ENCODE peak calls at places on chromosomes 5 and 9, in eight cellular contexts. D is CD8-positive, alpha-beta memory T cell; I is testis; P is mesendoderm; Z is NB4; A is CD8-positive, alpha-beta T cell; B is heart right ventricle; N is mesenchymal stem cell. F is an unnamed sample.

GRCh38 chr5:87311400-87312279 is 44.0 kb downstream of the RASA1 start:
- DNase-seq in D (no peak), I (no peak), P (no peak), Z (no peak), A (no peak), B (no peak), N (no peak), F (no peak)

GRCh38 chr9:74551266-74551665 is 54.1 kb downstream of the RORB start:
- DNase-seq in D (no peak), I (no peak), P (no peak), Z (no peak), A (no peak), B (no peak), N (no peak), F (no peak)

GRCh38 chr9:121216406-121216805 is 14.7 kb upstream of the RAB14 start:
- DNase-seq in D (no peak), I (no peak), P (no peak), Z (no peak), A (no peak), B (no peak), N (no peak), F (no peak)

GRCh38 chr5:177378884-177379883 is 5.0 kb upstream of the SLC34A1 start:
- DNase-seq in D (no peak), I (no peak), P (no peak), Z (peak), A (no peak), B (no peak), N (peak), F (peak)

GRCh38 chr5:57749396-57749795 is 266.8 kb upstream of the ACTBL2 start:
- DNase-seq in D (no peak), I (no peak), P (no peak), Z (no peak), A (no peak), B (no peak), N (no peak), F (no peak)

GRCh38 chr5:75672616-75673015 is 44.6 kb downstream of the POC5 start:
- DNase-seq in D (no peak), I (no peak), P (no peak), Z (no peak), A (no peak), B (no peak), N (peak), F (no peak)

GRCh38 chr5:31753700-31754461 is 115.0 kb downstream of the PDZD2 start:
- DNase-seq in D (no peak), I (no peak), P (peak), Z (no peak), A (no peak), B (no peak), N (no peak), F (no peak)

GRCh38 chr5:60101561-60101960 is 208.0 kb upstream of the PDE4D start:
- DNase-seq in D (no peak), I (no peak), P (peak), Z (no peak), A (no peak), B (no peak), N (no peak), F (peak)

GRCh38 chr9:78221425-78221824 is 14.4 kb upstream of the CEP78 start:
- DNase-seq in D (no peak), I (no peak), P (no peak), Z (no peak), A (no peak), B (no peak), N (no peak), F (no peak)

GRCh38 chr5:165130656-165131055 is 1625.2 kb downstream of the MAT2B start:
- DNase-seq in D (no peak), I (no peak), P (peak), Z (no peak), A (no peak), B (no peak), N (no peak), F (peak)

GRCh38 chr9:93916358-93916757 is 38.8 kb downstream of the BARX1 start:
- DNase-seq in D (no peak), I (no peak), P (no peak), Z (peak), A (no peak), B (no peak), N (no peak), F (no peak)

GRCh38 chr9:133477461-133477860 is 1.4 kb downstream of the SLC2A6 start:
- DNase-seq in D (no peak), I (no peak), P (no peak), Z (no peak), A (no peak), B (peak), N (no peak), F (no peak)

GRCh38 chr9:272251-273213 is 57.9 kb downstream of the DOCK8 start:
- DNase-seq in D (peak), I (peak), P (no peak), Z (peak), A (peak), B (no peak), N (no peak), F (no peak)

GRCh38 chr5:556909-557441 is 32.7 kb upstream of the SLC9A3 start:
- DNase-seq in D (no peak), I (no peak), P (no peak), Z (no peak), A (no peak), B (no peak), N (no peak), F (no peak)

GRCh38 chr5:80198399-80198798 is 57.4 kb downstream of the SERINC5 start:
- DNase-seq in D (no peak), I (peak), P (no peak), Z (no peak), A (no peak), B (peak), N (no peak), F (no peak)

GRCh38 chr9:99606955-99607354 is 214.7 kb upstream of the NR4A3 start:
- DNase-seq in D (no peak), I (no peak), P (no peak), Z (no peak), A (no peak), B (no peak), N (no peak), F (no peak)

GRCh38 chr9:112836394-112836793 is 54.3 kb downstream of the SLC46A2 start:
- DNase-seq in D (no peak), I (no peak), P (peak), Z (no peak), A (no peak), B (no peak), N (no peak), F (no peak)

GRCh38 chr9:97564291-97565175 is 63.1 kb downstream of the TMOD1 start:
- DNase-seq in D (no peak), I (no peak), P (no peak), Z (no peak), A (no peak), B (no peak), N (peak), F (peak)

GRCh38 chr5:172283862-172284274 is 304 bp upstream of the UBTD2 start:
- DNase-seq in D (peak), I (peak), P (peak), Z (peak), A (peak), B (peak), N (peak), F (peak)

GRCh38 chr5:10854526-10855277 is 93.7 kb upstream of the DAP start:
- DNase-seq in D (no peak), I (no peak), P (no peak), Z (peak), A (no peak), B (no peak), N (peak), F (no peak)

GRCh38 chr5:53243403-53243802 is 133.8 kb upstream of the MOCS2 start:
- DNase-seq in D (no peak), I (no peak), P (no peak), Z (no peak), A (no peak), B (no peak), N (no peak), F (no peak)

GRCh38 chr5:37838152-37838932 is 1.5 kb downstream of the GDNF start:
- DNase-seq in D (no peak), I (peak), P (peak), Z (no peak), A (no peak), B (no peak), N (peak), F (peak)

GRCh38 chr5:81225463-81225862 is 7.7 kb upstream of the CKMT2 start:
- DNase-seq in D (no peak), I (no peak), P (no peak), Z (no peak), A (no peak), B (no peak), N (no peak), F (no peak)

GRCh38 chr9:4225291-4226119 is 74.4 kb downstream of the GLIS3 start:
- DNase-seq in D (no peak), I (no peak), P (no peak), Z (peak), A (no peak), B (no peak), N (peak), F (peak)

GRCh38 chr9:17800397-17800796 is 221.5 kb downstream of the SH3GL2 start:
- DNase-seq in D (no peak), I (no peak), P (peak), Z (no peak), A (no peak), B (no peak), N (no peak), F (no peak)

GRCh38 chr9:18126776-18127175 is 347.2 kb upstream of the ADAMTSL1 start:
- DNase-seq in D (no peak), I (no peak), P (no peak), Z (no peak), A (no peak), B (no peak), N (no peak), F (no peak)

GRCh38 chr9:136404801-136405136 is 4.8 kb upstream of the SNAPC4 start:
- DNase-seq in D (no peak), I (no peak), P (no peak), Z (no peak), A (no peak), B (no peak), N (no peak), F (no peak)

GRCh38 chr9:132006657-132007370 is 72.9 kb downstream of the MED27 start:
- DNase-seq in D (peak), I (no peak), P (peak), Z (no peak), A (no peak), B (no peak), N (peak), F (peak)

GRCh38 chr5:134975078-134975715 is 7.5 kb downstream of the CATSPER3 start:
- DNase-seq in D (no peak), I (no peak), P (no peak), Z (peak), A (no peak), B (no peak), N (peak), F (no peak)

GRCh38 chr9:32551491-32552049 is 557 bp upstream of the SMIM27 start:
- DNase-seq in D (peak), I (peak), P (no peak), Z (peak), A (peak), B (no peak), N (peak), F (no peak)

GRCh38 chr5:167813381-167813780 is 478.1 kb upstream of the WWC1 start:
- DNase-seq in D (no peak), I (no peak), P (no peak), Z (no peak), A (no peak), B (no peak), N (peak), F (no peak)

GRCh38 chr5:143197260-143197656 is 206.2 kb downstream of the NR3C1 start:
- DNase-seq in D (no peak), I (no peak), P (no peak), Z (no peak), A (no peak), B (no peak), N (no peak), F (no peak)

GRCh38 chr5:143199843-143200242 is 203.6 kb downstream of the NR3C1 start:
- DNase-seq in D (no peak), I (no peak), P (no peak), Z (no peak), A (no peak), B (no peak), N (no peak), F (no peak)

GRCh38 chr5:143198332-143198731 is 205.2 kb downstream of the NR3C1 start:
- DNase-seq in D (no peak), I (no peak), P (no peak), Z (no peak), A (no peak), B (no peak), N (no peak), F (no peak)

GRCh38 chr5:143200781-143201398 is 202.6 kb downstream of the NR3C1 start:
- DNase-seq in D (no peak), I (no peak), P (no peak), Z (peak), A (no peak), B (peak), N (peak), F (peak)

GRCh38 chr5:143199161-143199560 is 204.3 kb downstream of the NR3C1 start:
- DNase-seq in D (no peak), I (no peak), P (no peak), Z (no peak), A (no peak), B (no peak), N (no peak), F (no peak)
- H3K4me3 ChIP-seq in D (no peak), I (no peak), P (no peak), Z (no peak), A (no peak), B (no peak), N (no peak), F (no peak)

DNA sequence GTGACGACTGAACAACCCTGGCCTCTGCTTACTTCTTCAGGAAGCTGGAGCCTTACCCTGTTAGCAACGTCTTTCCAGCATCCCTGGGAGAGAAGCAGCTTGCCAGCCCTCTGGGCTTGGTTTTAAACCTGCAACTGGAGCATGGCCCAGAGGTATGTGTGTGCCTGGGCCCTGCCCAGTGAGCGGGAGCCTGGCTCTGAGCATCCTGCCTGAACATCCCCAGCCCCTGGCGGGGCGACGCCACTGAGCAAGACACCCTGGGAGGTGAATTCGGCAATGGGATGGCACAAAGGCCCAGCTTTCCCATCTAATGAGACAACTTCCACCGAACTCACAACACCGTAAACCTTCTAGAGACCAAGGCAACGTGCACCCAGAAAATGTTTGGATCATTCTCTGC is 23.6 kb downstream of the IRX4 start:
- DNase-seq in D (no peak), I (no peak), P (no peak), Z (no peak), A (no peak), B (no peak), N (no peak), F (no peak)
- H3K4me3 ChIP-seq in D (no peak), I (no peak), P (no peak), Z (no peak), A (no peak), B (no peak), N (no peak), F (no peak)

GRCh38 chr5:78985407-78986223 is 505 bp upstream of the ARSB start:
- DNase-seq in D (peak), I (peak), P (no peak), Z (peak), A (peak), B (no peak), N (peak), F (peak)

GRCh38 chr5:78984611-78985406 is at the start of gene ARSB:
- DNase-seq in D (peak), I (peak), P (peak), Z (peak), A (peak), B (peak), N (peak), F (peak)

GRCh38 chr5:78979899-78980298 is 5.2 kb downstream of the ARSB start:
- DNase-seq in D (no peak), I (no peak), P (no peak), Z (peak), A (no peak), B (no peak), N (no peak), F (no peak)

GRCh38 chr5:78983601-78984000 is 1.5 kb downstream of the ARSB start:
- DNase-seq in D (no peak), I (no peak), P (no peak), Z (no peak), A (no peak), B (no peak), N (no peak), F (no peak)

DNA sequence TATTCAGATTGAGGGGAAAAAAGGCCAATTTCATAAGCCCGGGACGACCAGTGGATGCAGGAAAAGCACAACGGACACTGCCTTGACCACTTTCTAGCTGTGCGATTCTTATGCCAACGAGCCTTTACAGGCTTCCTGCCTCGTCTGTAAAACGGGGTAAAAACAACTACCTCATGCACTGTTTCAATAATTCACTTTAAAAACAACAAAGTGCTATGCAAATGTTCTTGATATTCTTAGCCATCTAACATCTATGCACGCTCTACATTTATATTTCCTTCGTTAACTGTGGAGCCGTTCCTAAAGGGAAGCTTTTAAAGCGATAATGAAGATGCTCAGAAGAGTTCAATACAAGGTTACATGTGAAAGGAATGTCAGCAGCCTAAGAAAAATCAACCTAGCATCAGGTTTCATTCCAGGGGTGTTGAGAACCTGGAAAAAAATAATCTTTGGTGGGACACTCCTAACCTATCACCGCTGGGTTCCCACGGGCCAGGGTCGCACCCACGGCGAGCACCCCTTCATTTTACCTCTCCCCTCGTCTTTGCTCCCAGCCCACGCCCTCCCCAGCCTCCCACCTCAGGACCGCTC is 995 bp downstream of the ARSB start:
- DNase-seq in D (no peak), I (no peak), P (no peak), Z (peak), A (no peak), B (no peak), N (no peak), F (no peak)
- H3K4me3 ChIP-seq in D (peak), I (peak), P (peak), Z (peak), A (peak), B (peak), N (peak), F (peak)

GRCh38 chr5:36607838-36608783 is 1.7 kb downstream of the SLC1A3 start:
- DNase-seq in D (no peak), I (no peak), P (no peak), Z (peak), A (no peak), B (no peak), N (peak), F (peak)
- H3K4me3 ChIP-seq in D (no peak), I (no peak), P (no peak), Z (no peak), A (no peak), B (peak), N (no peak), F (peak)

F was measured in astrocyte of the spinal cord.